ENCODE peak calls at places on chromosomes 12 and 14, in seven cellular contexts. W is glomerular endothelial cell; V is posterior vena cava; O is ureter; D is SHP77; H is activated T-helper 9 cell treated with anti-CD3 and anti-CD28 coated beads, Interleukin-2, amount 50 U/mL, for 16 hours; M is fibroblast of mammary gland. B is an unnamed sample.

GRCh38 chr12:54521291-54522062 is 23.9 kb downstream of the NCKAP1L start:
- DNase-seq in H (no peak), O (no peak), D (no peak), M (no peak), V (no peak), W (no peak), B (no peak)

GRCh38 chr14:68975667-68976066 is 3.4 kb downstream of the ACTN1 start:
- DNase-seq in V (peak; percentile 90), D (no peak), M (peak; percentile 81), H (no peak), O (peak; percentile 60), W (no peak), B (no peak)

GRCh38 chr14:24262821-24263733 is at the start of gene TGM1:
- DNase-seq in V (peak; percentile 68), D (no peak), M (no peak), H (no peak), O (no peak), W (no peak), B (no peak)

GRCh38 chr14:49954171-49954631 is 61.3 kb downstream of the ARF6 start:
- DNase-seq in H (no peak), V (no peak), O (no peak), D (no peak), M (peak; percentile 18), W (no peak), B (no peak)

GRCh38 chr12:4169959-4170358 is 103.6 kb upstream of the CCND2 start:
- DNase-seq in H (no peak), O (no peak), V (no peak), D (no peak), M (no peak), W (no peak), B (no peak)

GRCh38 chr12:82176761-82177490 is 181.3 kb downstream of the CCDC59 start:
- DNase-seq in V (no peak), W (no peak), D (peak; percentile 23), M (no peak), H (no peak), O (no peak), B (no peak)

GRCh38 chr12:57621497-57622292 is 10.5 kb downstream of the ARHGEF25 start:
- DNase-seq in H (peak; percentile 42), O (no peak), W (no peak), V (no peak), D (peak; percentile 56), M (peak; percentile 16), B (no peak)

GRCh38 chr14:59520224-59520623 is 35.9 kb downstream of the JKAMP start:
- DNase-seq in H (no peak), M (no peak), W (no peak), O (no peak), D (no peak), V (no peak), B (no peak)

B was measured in DMS 273 treated with DMSO at 0.1 percent for 48 hours.